ENCODE peak calls at places on chromosomes 11 and 22, in four cellular contexts. U, Q, F and M are unnamed samples.

GRCh38 chr11:129374081-129374992 is 1.3 kb upstream of the BARX2 start:
- DNase-seq in U (peak; percentile 25), Q (no peak), F (no peak), M (peak; percentile 50)

GRCh38 chr11:122038543-122038942 is 77.5 kb downstream of the BLID start:
- DNase-seq in U (no peak), Q (no peak), F (no peak), M (no peak)

GRCh38 chr11:10379433-10379832 is 74.6 kb downstream of the ADM start:
- DNase-seq in U (no peak), Q (no peak), F (no peak), M (no peak)

GRCh38 chr22:37485714-37486223 is 415 bp downstream of the MFNG start:
- DNase-seq in U (no peak), Q (no peak), F (no peak), M (no peak)

GRCh38 chr11:46916669-46917108 is 1.7 kb downstream of the LRP4 start:
- DNase-seq in U (no peak), Q (no peak), F (peak; percentile 72), M (peak; percentile 64)

GRCh38 chr11:104051806-104052205 is 15.4 kb downstream of the DDI1 start:
- DNase-seq in U (no peak), Q (no peak), F (no peak), M (no peak)

GRCh38 chr22:37427128-37427710 is at the start of gene ELFN2:
- DNase-seq in U (no peak), Q (no peak), F (no peak), M (no peak)

GRCh38 chr11:70483077-70483861 is 84.9 kb downstream of the CTTN start:
- DNase-seq in U (peak; percentile 65), Q (no peak), F (no peak), M (no peak)

GRCh38 chr22:46774456-46775363 is 12.3 kb downstream of the TBC1D22A start:
- DNase-seq in U (no peak), Q (no peak), F (no peak), M (no peak)

GRCh38 chr11:68040957-68041591 is 2.2 kb downstream of the TCIRG1 start:
- DNase-seq in U (no peak), Q (no peak), F (no peak), M (no peak)